ENCODE peak calls at places on chromosomes 11 and 22, in seven cellular contexts. F is right cardiac atrium, O is ovary, S is adrenal gland, X is OCI-LY7, A is tibial artery, K is tibial nerve. M is an unnamed sample.

GRCh38 chr11:64856382-64857227 is 12.2 kb upstream of the CDC42BPG start:
- DNase-seq in F (peak; percentile 84), O (no peak), S (peak; percentile 94), X (no peak), A (peak; percentile 90), K (no peak), M (peak; percentile 89)

GRCh38 chr22:25066861-25067435 is 114.4 kb downstream of the KIAA1671 start:
- DNase-seq in F (no peak), O (no peak), S (no peak), X (no peak), A (no peak), K (no peak), M (no peak)

GRCh38 chr11:67033661-67034166 is 10.8 kb downstream of the SYT12 start:
- DNase-seq in F (no peak), O (peak; percentile 29), S (peak; percentile 74), X (no peak), A (no peak), K (no peak), M (no peak)

GRCh38 chr11:21888814-21889213 is 304.1 kb upstream of the ANO5 start:
- DNase-seq in F (no peak), O (no peak), S (no peak), X (no peak), A (peak; percentile 22), K (peak; percentile 49), M (peak; percentile 7)

GRCh38 chr11:126501641-126502040 is 146.2 kb downstream of the ST3GAL4 start:
- DNase-seq in F (no peak), O (no peak), S (no peak), X (no peak), A (no peak), K (no peak), M (no peak)

GRCh38 chr11:134385774-134386565 is 26.1 kb downstream of the B3GAT1 start:
- DNase-seq in F (peak; percentile 29), O (no peak), S (no peak), X (no peak), A (no peak), K (no peak), M (no peak)

GRCh38 chr11:2215561-2216399 is 44.2 kb upstream of the TH start:
- DNase-seq in F (no peak), O (no peak), S (no peak), X (no peak), A (no peak), K (no peak), M (no peak)

GRCh38 chr22:27866136-27867091 is 52.6 kb downstream of the PITPNB start:
- DNase-seq in F (peak; percentile 58), O (peak; percentile 72), S (peak; percentile 82), X (no peak), A (peak; percentile 67), K (peak; percentile 69), M (peak; percentile 63)

GRCh38 chr11:61153593-61154090 is 7.6 kb downstream of the VPS37C start:
- DNase-seq in F (no peak), O (no peak), S (no peak), X (no peak), A (no peak), K (no peak), M (no peak)

GRCh38 chr22:20829735-20830134 is 28.9 kb downstream of the PI4KA start:
- DNase-seq in F (no peak), O (no peak), S (no peak), X (no peak), A (no peak), K (no peak), M (no peak)
- H3K27ac ChIP-seq in F (no peak overlapping the region), O (no peak overlapping the region), S (no peak overlapping the region), X (no peak overlapping the region), A (no peak overlapping the region), K (no peak overlapping the region), M (no peak overlapping the region)

DNA sequence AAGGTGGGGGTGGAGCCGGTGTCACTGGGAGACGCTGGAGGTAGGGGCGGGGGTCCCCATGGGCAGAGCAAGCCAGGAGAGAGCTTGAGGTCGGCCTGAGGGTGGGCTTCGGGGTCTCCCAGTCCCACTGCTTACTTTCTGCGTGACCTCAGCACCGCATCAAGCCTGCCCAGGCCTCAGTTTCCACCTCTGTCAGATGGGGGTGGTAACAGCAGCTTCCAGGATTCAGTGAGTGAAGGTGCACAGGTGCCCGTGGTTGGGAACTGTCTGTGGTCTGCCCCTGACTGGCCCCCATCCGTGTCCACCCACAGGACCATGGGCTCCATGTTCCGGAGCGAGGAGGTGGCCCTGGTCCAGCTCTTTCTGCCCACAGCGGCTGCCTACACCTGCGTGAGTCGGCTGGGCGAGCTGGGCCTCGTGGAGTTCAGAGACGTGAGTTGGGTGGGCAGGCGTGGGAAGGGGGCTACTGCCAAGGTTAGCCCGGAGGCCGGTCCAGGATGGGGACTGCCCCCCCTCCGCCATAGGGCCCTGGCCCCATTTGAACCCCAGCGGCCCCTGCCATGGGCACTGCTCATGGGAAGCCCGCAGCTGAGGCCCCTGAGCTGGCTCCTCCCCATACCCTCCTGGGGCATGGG is 2.2 kb downstream of the TCIRG1 start:
- DNase-seq in F (peak; percentile 31), O (no peak), S (no peak), X (no peak), A (no peak), K (no peak), M (no peak)
- H3K4me3 ChIP-seq in F (peak overlapping the region; percentile 73), O (peak overlapping the region; percentile 72), S (peak overlapping the region; percentile 95), X (peak overlapping the region; percentile 79), A (peak overlapping the region; percentile 80), K (peak overlapping the region; percentile 77), M (peak overlapping the region; percentile 62)

GRCh38 chr22:39252461-39253391 is 7.9 kb upstream of the PDGFB start:
- DNase-seq in F (no peak), O (no peak), S (no peak), X (no peak), A (no peak), K (no peak), M (no peak)
- H3K27ac ChIP-seq in F (peak overlapping the region; percentile 31), O (no peak overlapping the region), S (no peak overlapping the region), X (no peak overlapping the region), A (no peak overlapping the region), K (no peak overlapping the region), M (peak overlapping the region; percentile 97)

DNA sequence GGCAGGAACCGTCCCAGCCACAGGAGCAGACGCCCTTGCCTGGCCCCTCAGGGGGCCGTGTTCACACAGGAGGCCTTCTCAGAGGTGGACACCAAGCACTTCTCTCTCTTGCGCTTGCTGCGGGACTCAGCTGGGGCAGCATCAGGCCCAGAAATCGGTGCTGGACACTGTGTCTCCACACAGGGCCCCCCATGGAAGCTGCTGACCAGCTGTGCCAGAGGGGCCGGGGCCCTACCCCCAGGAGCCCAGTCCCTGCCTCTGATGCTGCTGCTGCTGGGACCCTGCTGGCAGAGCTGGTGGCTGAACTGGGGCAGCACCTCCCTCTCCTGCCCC is 4.0 kb downstream of the PLXNB2 start:
- DNase-seq in F (no peak), O (peak; percentile 38), S (no peak), X (no peak), A (no peak), K (no peak), M (no peak)
- H3K4me3 ChIP-seq in F (no peak overlapping the region), O (no peak overlapping the region), S (peak overlapping the region; percentile 99), X (no peak overlapping the region), A (peak overlapping the region; percentile 72), K (peak overlapping the region; percentile 13), M (no peak overlapping the region)

GRCh38 chr22:37804502-37804885 is 3.2 kb upstream of the GCAT start:
- DNase-seq in F (no peak), O (peak; percentile 61), S (no peak), X (no peak), A (no peak), K (no peak), M (no peak)
- H3K27ac ChIP-seq in F (peak overlapping the region; percentile 95), O (peak overlapping the region; percentile 61), S (peak overlapping the region; percentile 83), X (no peak overlapping the region), A (peak overlapping the region; percentile 83), K (peak overlapping the region; percentile 89), M (peak overlapping the region; percentile 95)

GRCh38 chr11:100686476-100686875 is 612 bp upstream of the ARHGAP42 start:
- DNase-seq in F (no peak), O (no peak), S (no peak), X (no peak), A (no peak), K (no peak), M (no peak)
- H3K4me3 ChIP-seq in F (peak overlapping the region; percentile 78), O (peak overlapping the region; percentile 39), S (peak overlapping the region; percentile 84), X (no peak overlapping the region), A (peak overlapping the region; percentile 76), K (peak overlapping the region; percentile 80), M (peak overlapping the region; percentile 52)

GRCh38 chr22:40718250-40719204 is 39.2 kb downstream of the MCHR1 start:
- DNase-seq in F (no peak), O (no peak), S (no peak), X (no peak), A (no peak), K (no peak), M (no peak)
- H3K27ac ChIP-seq in F (no peak overlapping the region), O (no peak overlapping the region), S (no peak overlapping the region), X (no peak overlapping the region), A (no peak overlapping the region), K (no peak overlapping the region), M (no peak overlapping the region)

GRCh38 chr11:130299978-130300377 is 14.7 kb downstream of the ZBTB44 start:
- DNase-seq in F (no peak), O (no peak), S (no peak), X (no peak), A (no peak), K (no peak), M (no peak)

GRCh38 chr11:130301002-130301401 is 13.7 kb downstream of the ZBTB44 start:
- DNase-seq in F (no peak), O (no peak), S (no peak), X (no peak), A (no peak), K (no peak), M (no peak)

GRCh38 chr11:130300567-130300966 is 14.2 kb downstream of the ZBTB44 start:
- DNase-seq in F (no peak), O (no peak), S (no peak), X (peak; percentile 27), A (no peak), K (no peak), M (no peak)

GRCh38 chr11:130295657-130296056 is 19.1 kb downstream of the ZBTB44 start:
- DNase-seq in F (no peak), O (no peak), S (no peak), X (no peak), A (no peak), K (no peak), M (no peak)
- H3K4me3 ChIP-seq in F (no peak overlapping the region), O (no peak overlapping the region), S (no peak overlapping the region), X (no peak overlapping the region), A (no peak overlapping the region), K (no peak overlapping the region), M (no peak overlapping the region)

GRCh38 chr22:39496131-39496838 is 5.8 kb upstream of the MIEF1 start:
- DNase-seq in F (peak; percentile 80), O (peak; percentile 67), S (peak; percentile 91), X (peak; percentile 71), A (peak; percentile 72), K (peak; percentile 44), M (peak; percentile 65)

GRCh38 chr22:39492186-39492585 is 9.9 kb upstream of the MIEF1 start:
- DNase-seq in F (no peak), O (no peak), S (no peak), X (no peak), A (no peak), K (no peak), M (no peak)

GRCh38 chr22:39493759-39494158 is 8.3 kb upstream of the MIEF1 start:
- DNase-seq in F (no peak), O (no peak), S (no peak), X (no peak), A (no peak), K (no peak), M (no peak)

GRCh38 chr22:39491696-39492095 is 10.4 kb upstream of the MIEF1 start:
- DNase-seq in F (no peak), O (no peak), S (no peak), X (no peak), A (no peak), K (no peak), M (no peak)

GRCh38 chr22:39494471-39495120 is 7.5 kb upstream of the MIEF1 start:
- DNase-seq in F (no peak), O (no peak), S (peak; percentile 22), X (no peak), A (no peak), K (no peak), M (no peak)
- H3K27ac ChIP-seq in F (no peak overlapping the region), O (no peak overlapping the region), S (no peak overlapping the region), X (no peak overlapping the region), A (no peak overlapping the region), K (no peak overlapping the region), M (no peak overlapping the region)

M was measured in gastrocnemius medialis.